ENCODE peak calls at places on chromosomes 7 and 10, in five cellular contexts. X, Q, M, V and T are unnamed samples.

GRCh38 chr10:12504628-12505027 is 155.3 kb downstream of the CAMK1D start:
- DNase-seq in Q (no peak), V (no peak), X (no peak), M (no peak), T (no peak)

GRCh38 chr7:30237271-30237695 is 47.1 kb upstream of the ZNRF2 start:
- DNase-seq in V (no peak), Q (no peak), X (no peak), M (no peak), T (no peak)

GRCh38 chr10:110686037-110686436 is 41.9 kb downstream of the RBM20 start:
- DNase-seq in M (no peak), Q (no peak), X (no peak), V (no peak), T (no peak)

GRCh38 chr10:12459338-12459737 is 110.0 kb downstream of the CAMK1D start:
- DNase-seq in M (no peak), Q (no peak), V (no peak), X (no peak), T (no peak)

GRCh38 chr10:130438861-130439260 is 302.7 kb downstream of the GLRX3 start:
- DNase-seq in V (no peak), Q (no peak), M (no peak), X (no peak), T (no peak)

GRCh38 chr10:42987121-42987541 is 89.7 kb upstream of the RET start:
- DNase-seq in Q (no peak), V (no peak), M (no peak), X (no peak), T (no peak)

GRCh38 chr7:30171753-30172447 is 37.1 kb downstream of the MTURN start:
- DNase-seq in Q (no peak), M (no peak), V (no peak), X (peak; percentile 36), T (no peak)

GRCh38 chr7:30226593-30227268 is 57.7 kb upstream of the ZNRF2 start:
- DNase-seq in M (no peak), Q (peak; percentile 73), V (no peak), X (no peak), T (no peak)

GRCh38 chr10:84404783-84405182 is 76.4 kb downstream of the CCSER2 start:
- DNase-seq in V (no peak), X (no peak), Q (no peak), M (no peak), T (no peak)

GRCh38 chr10:63722537-63722936 is 201.3 kb downstream of the REEP3 start:
- DNase-seq in V (no peak), M (peak; percentile 66), Q (no peak), X (no peak), T (no peak)

GRCh38 chr10:106557053-106557452 is 607.5 kb downstream of the SORCS1 start:
- DNase-seq in V (no peak), Q (no peak), X (peak; percentile 39), M (no peak), T (no peak)

GRCh38 chr10:78862328-78862640 is 206.5 kb upstream of the ZMIZ1 start:
- DNase-seq in X (no peak), M (no peak), V (no peak), Q (no peak), T (no peak)

GRCh38 chr7:151992375-151992774 is 33.1 kb upstream of the GALNT11 start:
- DNase-seq in Q (peak; percentile 46), V (peak; percentile 12), M (peak; percentile 70), X (no peak), T (peak; percentile 89)
- TF ChIP-seq CTCF in Q (no peak), V (no peak), M (no peak), X (no peak), T (no peak)

DNA sequence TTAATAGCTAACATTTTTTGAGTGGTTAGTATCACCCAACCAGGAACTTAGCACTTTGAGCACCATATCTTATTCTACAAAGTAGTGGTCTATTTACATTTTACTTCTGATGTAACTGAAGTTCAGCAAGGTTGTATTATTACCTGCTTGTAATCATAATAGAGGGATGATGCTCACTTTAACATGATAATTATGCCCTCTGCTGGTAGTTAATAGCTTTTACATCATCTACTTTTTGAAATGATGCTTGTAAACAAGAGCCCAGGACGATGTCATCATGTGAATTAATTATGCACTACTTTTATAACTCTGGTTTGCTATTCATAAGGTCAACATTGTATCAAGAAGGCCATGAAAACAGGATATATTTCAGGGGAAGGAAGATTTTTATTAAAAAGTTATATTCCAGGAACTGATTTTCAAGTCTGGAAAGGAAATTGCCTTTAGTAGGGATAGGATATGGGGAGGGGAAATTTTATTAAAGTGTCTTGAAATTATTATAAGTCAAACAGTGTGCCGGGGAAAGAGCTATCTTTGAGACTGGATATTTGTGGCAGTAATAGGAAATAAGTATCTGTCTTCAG is 80.3 kb upstream of the SCIN start:
- DNase-seq in Q (no peak), V (no peak), X (no peak), M (no peak), T (no peak)
- TF ChIP-seq CTCF in Q (no peak), V (peak; percentile 59), X (peak; percentile 36), M (peak; percentile 17), T (no peak)

GRCh38 chr10:31467791-31468535 is 148.9 kb downstream of the ZEB1 start:
- DNase-seq in M (no peak), V (no peak), X (no peak), Q (peak; percentile 42), T (no peak)
- TF ChIP-seq CTCF in M (no peak), V (no peak), X (peak; percentile 26), Q (no peak), T (no peak)

GRCh38 chr10:77846718-77847311 is 79.7 kb downstream of the DLG5 start:
- DNase-seq in M (peak; percentile 74), Q (peak; percentile 86), V (peak; percentile 31), X (peak; percentile 48), T (peak; percentile 72)

GRCh38 chr10:77844177-77844576 is 82.4 kb downstream of the DLG5 start:
- DNase-seq in V (no peak), Q (peak; percentile 75), X (no peak), M (no peak), T (no peak)

GRCh38 chr10:77843264-77843663 is 83.3 kb downstream of the DLG5 start:
- DNase-seq in V (no peak), Q (no peak), M (no peak), X (no peak), T (no peak)

GRCh38 chr10:77844713-77845454 is 81.7 kb downstream of the DLG5 start:
- DNase-seq in X (peak; percentile 44), Q (peak; percentile 62), M (no peak), V (no peak), T (no peak)

GRCh38 chr10:77845455-77845850 is 81.1 kb downstream of the DLG5 start:
- DNase-seq in X (no peak), M (no peak), Q (no peak), V (no peak), T (no peak)
- TF ChIP-seq CTCF in X (no peak), M (no peak), Q (no peak), V (no peak), T (no peak)

DNA sequence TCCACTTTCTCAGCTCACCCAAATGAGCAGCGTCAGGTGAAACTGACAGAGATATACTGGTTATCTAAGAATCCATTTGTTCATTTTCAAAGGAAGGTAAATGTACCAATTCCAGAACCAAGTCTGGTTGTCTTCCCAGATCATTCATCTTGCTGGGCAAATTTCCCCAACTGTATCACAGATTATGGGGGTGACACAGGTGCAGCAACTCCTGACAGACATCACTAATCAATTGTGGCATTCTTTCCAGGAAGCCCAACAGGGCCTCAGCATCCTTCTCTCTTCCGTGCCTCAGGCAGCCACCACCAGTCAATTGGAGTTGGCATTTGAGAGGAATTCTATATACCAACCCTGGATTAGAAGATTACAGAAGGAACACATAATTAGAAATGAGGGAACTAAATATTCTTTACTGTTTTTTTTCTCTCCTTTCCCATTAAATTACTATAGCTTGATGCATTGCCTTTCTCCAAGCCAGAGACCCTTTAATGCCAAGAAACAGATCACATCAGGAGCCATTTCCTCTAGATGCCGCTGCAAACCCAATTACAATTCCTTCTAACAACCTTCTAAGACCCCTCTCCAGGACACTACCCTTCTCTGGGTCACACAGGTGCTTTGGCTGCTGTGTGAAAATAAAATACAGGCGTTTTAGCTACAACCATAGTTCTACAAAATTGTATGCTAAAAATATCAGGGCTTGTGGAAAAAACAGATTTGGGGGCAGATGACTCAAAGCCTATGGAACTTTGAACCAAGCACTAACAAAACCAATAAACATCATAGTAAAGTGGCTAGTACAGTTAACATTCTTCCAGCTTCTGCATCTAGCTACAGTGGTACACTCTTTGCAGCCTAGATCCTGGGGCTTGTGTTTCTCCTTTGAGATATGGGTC is 291.6 kb downstream of the RNLS start:
- DNase-seq in Q (no peak), X (no peak), V (no peak), M (no peak), T (no peak)
- TF ChIP-seq CTCF in Q (no peak), X (no peak), V (no peak), M (no peak), T (no peak)

GRCh38 chr7:75652788-75653187 is 86.0 kb downstream of the HIP1 start:
- DNase-seq in Q (no peak), V (no peak), M (no peak), X (no peak), T (no peak)

GRCh38 chr7:75649462-75649861 is 89.3 kb downstream of the HIP1 start:
- DNase-seq in X (no peak), Q (no peak), M (no peak), V (no peak), T (no peak)

GRCh38 chr7:75647709-75648438 is 90.9 kb downstream of the HIP1 start:
- DNase-seq in V (no peak), Q (no peak), M (no peak), X (no peak), T (no peak)

GRCh38 chr7:75650671-75651070 is 88.1 kb downstream of the HIP1 start:
- DNase-seq in X (no peak), V (no peak), Q (peak; percentile 59), M (peak; percentile 52), T (no peak)

GRCh38 chr7:75650062-75650461 is 88.7 kb downstream of the HIP1 start:
- DNase-seq in Q (no peak), M (no peak), X (no peak), V (no peak), T (no peak)
- TF ChIP-seq CTCF in Q (no peak), M (no peak), X (no peak), V (no peak), T (no peak)

DNA sequence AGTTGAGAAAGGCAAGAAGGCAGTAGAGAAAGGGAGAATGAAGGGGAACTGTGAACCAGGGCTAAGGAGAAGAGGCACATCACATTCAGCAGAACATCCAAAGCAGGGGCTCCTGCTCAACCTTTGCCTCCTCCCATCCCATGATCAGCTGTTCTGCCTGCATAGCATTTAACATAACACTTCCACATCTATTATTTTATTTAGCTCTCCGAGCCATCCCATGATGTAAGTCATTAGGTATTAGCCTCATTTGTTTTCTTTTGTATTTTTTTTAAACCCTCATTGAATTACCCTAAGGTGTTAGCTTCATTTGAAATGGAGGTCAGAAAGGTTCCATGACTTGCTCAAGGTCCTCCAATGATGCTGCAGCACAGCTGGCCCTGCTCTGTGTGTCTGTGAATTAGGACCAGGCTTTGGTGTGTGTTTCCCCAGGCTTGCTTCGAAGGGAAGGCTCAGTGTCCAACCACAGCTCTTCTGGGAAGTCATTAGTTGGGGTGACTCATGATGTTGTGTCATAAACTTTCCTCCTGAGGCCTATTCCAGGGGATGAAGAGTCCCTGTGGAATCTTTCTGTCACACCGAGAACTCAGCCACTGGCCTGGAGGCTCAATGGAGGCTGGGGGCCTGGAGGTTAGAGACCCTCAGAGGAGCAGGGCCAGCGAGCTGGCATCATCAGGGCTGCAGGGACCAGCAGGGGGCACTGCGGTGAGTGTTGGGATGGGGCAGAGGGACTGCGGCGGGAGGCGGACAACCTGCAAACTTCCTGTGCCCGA is 16.5 kb downstream of the NPFFR1 start:
- DNase-seq in Q (peak; percentile 12), V (no peak), M (peak; percentile 53), X (peak; percentile 99), T (peak; percentile 65)
- TF ChIP-seq CTCF in Q (no peak), V (no peak), M (no peak), X (no peak), T (no peak)